ENCODE peak calls at places on chromosomes 13 and 19, in eight cellular contexts. H is upper lobe of left lung, I is stomach, K is K562, M is breast epithelium, T is suprapubic skin, U is GM23338, S is SK-N-SH. N is an unnamed sample.

GRCh38 chr19:5281588-5281987 is 59.0 kb downstream of the PTPRS start:
- DNase-seq in S (peak; percentile 15), H (no peak), T (peak; percentile 89), U (no peak), K (no peak), M (no peak), I (peak; percentile 27), N (no peak)

GRCh38 chr19:30227661-30228112 is 144.5 kb upstream of the ZNF536 start:
- DNase-seq in M (peak; percentile 66), T (no peak), H (peak; percentile 93), S (peak; percentile 87), U (peak; percentile 85), I (peak; percentile 33), K (peak; percentile 50), N (no peak)

GRCh38 chr13:27522847-27523246 is 72.5 kb upstream of the MTIF3 start:
- DNase-seq in K (no peak), S (no peak), M (no peak), H (no peak), T (no peak), U (no peak), I (no peak), N (no peak)

GRCh38 chr13:92952161-92952560 is 274.4 kb upstream of the GPC6 start:
- DNase-seq in S (no peak), U (no peak), H (no peak), K (no peak), T (no peak), M (no peak), I (no peak), N (no peak)

GRCh38 chr19:6150289-6150688 is 14.8 kb downstream of the ACSBG2 start:
- DNase-seq in H (no peak), U (no peak), I (no peak), K (no peak), S (no peak), T (no peak), M (no peak), N (no peak)

GRCh38 chr13:37954191-37954590 is 84.6 kb upstream of the TRPC4 start:
- DNase-seq in U (no peak), T (no peak), K (no peak), H (no peak), I (no peak), M (no peak), S (no peak), N (no peak)

GRCh38 chr19:4042731-4043082 is 24.0 kb downstream of the ZBTB7A start:
- DNase-seq in K (no peak), T (no peak), I (peak; percentile 89), U (no peak), M (peak; percentile 74), H (peak; percentile 78), S (no peak), N (no peak)

GRCh38 chr19:4522291-4523002 is 4.2 kb upstream of the PLIN4 start:
- DNase-seq in U (no peak), I (no peak), T (no peak), K (no peak), S (no peak), M (no peak), H (no peak), N (no peak)

GRCh38 chr19:48591021-48591420 is 15.5 kb upstream of the SPACA4 start:
- DNase-seq in M (no peak), I (no peak), U (peak; percentile 73), S (no peak), K (no peak), H (no peak), T (no peak), N (no peak)

GRCh38 chr19:310141-310651 is 19.0 kb upstream of the PLPP2 start:
- DNase-seq in H (no peak), U (peak; percentile 62), T (no peak), S (peak; percentile 37), K (no peak), I (peak; percentile 21), M (no peak), N (no peak)

GRCh38 chr19:13138916-13139198 is 11.3 kb downstream of the STX10 start:
- DNase-seq in K (no peak), S (no peak), H (no peak), U (no peak), I (no peak), T (no peak), M (no peak), N (no peak)

GRCh38 chr19:15810335-15810734 is 5.1 kb downstream of the OR10H1 start:
- DNase-seq in K (peak; percentile 47), S (no peak), M (no peak), U (no peak), T (no peak), H (no peak), I (peak; percentile 27), N (no peak)

GRCh38 chr13:59259416-59260000 is 904.2 kb downstream of the DIAPH3 start:
- DNase-seq in K (no peak), H (no peak), T (no peak), U (peak; percentile 24), I (no peak), M (no peak), S (no peak), N (no peak)

GRCh38 chr19:491146-491741 is 5.0 kb upstream of the MADCAM1 start:
- DNase-seq in T (no peak), H (peak; percentile 81), U (peak; percentile 48), I (no peak), K (peak; percentile 70), M (no peak), S (peak; percentile 58), N (no peak)

GRCh38 chr13:111666377-111666776 is 345.9 kb downstream of the TEX29 start:
- DNase-seq in T (peak; percentile 28), M (no peak), H (no peak), K (no peak), I (no peak), U (no peak), S (no peak), N (no peak)

GRCh38 chr19:28553764-28554163 is 659.2 kb downstream of the UQCRFS1 start:
- DNase-seq in I (no peak), H (no peak), T (no peak), S (no peak), M (no peak), U (no peak), K (no peak), N (no peak)

GRCh38 chr13:51643882-51644281 is 59.6 kb downstream of the WDFY2 start:
- DNase-seq in K (no peak), U (no peak), I (no peak), M (no peak), S (no peak), T (no peak), H (no peak), N (peak; percentile 83)

GRCh38 chr13:96771501-96772367 is 222.5 kb downstream of the OXGR1 start:
- DNase-seq in M (no peak), H (no peak), K (no peak), S (no peak), I (no peak), U (no peak), T (no peak), N (no peak)

GRCh38 chr13:101390461-101390860 is 25.8 kb downstream of the NALCN start:
- DNase-seq in H (no peak), K (no peak), T (no peak), S (no peak), U (no peak), I (no peak), M (no peak), N (no peak)

GRCh38 chr13:24203726-24204295 is 43.3 kb downstream of the SPATA13 start:
- DNase-seq in I (no peak), K (no peak), T (no peak), H (no peak), S (no peak), M (no peak), U (no peak), N (peak; percentile 82)

GRCh38 chr13:66974174-66974573 is 256.0 kb downstream of the PCDH9 start:
- DNase-seq in I (no peak), S (no peak), K (no peak), M (no peak), T (no peak), U (peak; percentile 37), H (no peak), N (no peak)

GRCh38 chr19:38335949-38336637 is 463 bp downstream of the CATSPERG start:
- DNase-seq in U (peak; percentile 98), H (peak; percentile 97), K (peak; percentile 92), M (peak; percentile 94), T (peak; percentile 97), S (peak; percentile 92), I (peak; percentile 97), N (peak; percentile 71)
- TF ChIP-seq POLR2AphosphoS5 in U (no peak), H (peak; percentile 78), K (no peak), M (peak; percentile 18), T (no peak), S (peak; percentile 9), I (peak; percentile 66), N (peak; percentile 2)

GRCh38 chr19:40190891-40191835 is at the start of gene MAP3K10:
- DNase-seq in S (peak; percentile 95), U (peak; percentile 75), T (peak; percentile 91), M (no peak), K (peak; percentile 87), I (peak; percentile 72), H (peak; percentile 97), N (no peak)
- TF ChIP-seq POLR2AphosphoS5 in S (no peak), U (no peak), T (no peak), M (peak; percentile 39), K (no peak), I (no peak), H (peak; percentile 20), N (peak; percentile 11)

GRCh38 chr19:18674616-18675015 is 8.9 kb upstream of the CRTC1 start:
- DNase-seq in K (no peak), H (no peak), T (no peak), M (no peak), I (no peak), S (peak; percentile 73), U (no peak), N (no peak)
- TF ChIP-seq POLR2AphosphoS5 in K (no peak), H (no peak), T (no peak), M (no peak), I (no peak), S (no peak), U (no peak), N (no peak)

DNA sequence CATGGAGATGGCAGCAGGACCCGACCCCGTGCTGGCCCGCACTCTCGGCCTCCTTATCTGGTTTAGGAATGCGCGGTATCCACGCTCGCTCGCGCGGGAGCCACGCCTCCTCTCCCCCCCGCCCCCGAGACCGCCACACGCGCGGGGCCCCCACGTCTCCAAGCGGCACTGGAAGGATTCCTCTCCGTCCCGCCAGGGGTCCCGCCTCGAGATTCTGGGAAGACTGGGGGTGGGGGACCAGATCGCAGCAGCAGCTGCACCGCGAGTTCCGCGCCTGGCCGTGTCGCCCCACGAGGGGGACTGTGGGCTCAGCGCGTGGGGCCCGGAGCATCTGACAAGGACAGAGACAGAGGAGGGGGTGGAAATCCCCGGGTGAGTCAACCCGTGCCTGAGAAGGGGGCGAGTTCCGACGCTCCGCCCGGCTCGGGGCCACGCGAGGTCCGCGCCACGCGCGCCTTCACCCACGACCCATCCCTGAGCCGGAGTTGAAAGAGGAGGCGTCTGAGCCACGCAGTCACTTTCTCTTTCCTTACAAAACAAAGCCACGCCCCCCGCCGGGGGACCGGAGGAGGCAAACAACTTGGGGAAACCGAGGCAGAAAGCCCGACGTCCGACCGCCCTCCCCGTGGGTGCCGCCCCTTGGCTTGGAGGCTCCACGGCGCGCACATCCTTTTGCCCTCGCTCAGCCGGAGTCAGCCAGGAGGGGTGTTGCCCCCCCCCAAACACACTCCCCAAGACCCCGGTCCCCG is 802 bp downstream of the S1PR2 start:
- DNase-seq in H (peak; percentile 92), U (peak; percentile 87), T (peak; percentile 82), S (peak; percentile 83), M (no peak), I (peak; percentile 40), K (peak; percentile 72), N (no peak)
- TF ChIP-seq POLR2AphosphoS5 in H (no peak), U (no peak), T (no peak), S (no peak), M (no peak), I (no peak), K (no peak), N (no peak)